ENCODE peak calls at places on chromosome 5, in five cellular contexts. One of them, this sample, is unnamed. For H3K9me3, the result is how much of the 10 kb centered on the place peaks cover.

GRCh38 chr5:34576849-34577248 is 79.3 kb upstream of the RAI14 start:
- DNase-seq in fibroblast of lung: peak
- DNase-seq in vagina: no peak
- DNase-seq in A673: no peak
- DNase-seq in psoas muscle: no peak
- DNase-seq in this sample: no peak

GRCh38 chr5:78377056-78377717 is 16.8 kb downstream of the SCAMP1 start:
- DNase-seq in fibroblast of lung: peak
- DNase-seq in vagina: no peak
- DNase-seq in A673: no peak
- DNase-seq in psoas muscle: no peak
- DNase-seq in this sample: no peak

GRCh38 chr5:150585781-150586461 is 54.5 kb upstream of the SYNPO start:
- DNase-seq in fibroblast of lung: no peak
- DNase-seq in vagina: no peak
- DNase-seq in A673: no peak
- DNase-seq in psoas muscle: no peak
- DNase-seq in this sample: peak

GRCh38 chr5:1202026-1202797 is 817 bp downstream of the SLC6A19 start:
- DNase-seq in fibroblast of lung: no peak
- DNase-seq in vagina: no peak
- DNase-seq in A673: no peak
- DNase-seq in psoas muscle: peak
- DNase-seq in this sample: no peak

GRCh38 chr5:175124821-175125220 is 319.2 kb downstream of the DRD1 start:
- DNase-seq in fibroblast of lung: no peak
- DNase-seq in vagina: no peak
- DNase-seq in A673: no peak
- DNase-seq in psoas muscle: no peak
- DNase-seq in this sample: no peak

GRCh38 chr5:4584982-4585381 is 555.1 kb upstream of the ADAMTS16 start:
- DNase-seq in fibroblast of lung: peak
- DNase-seq in vagina: no peak
- DNase-seq in A673: no peak
- DNase-seq in psoas muscle: peak
- DNase-seq in this sample: no peak

GRCh38 chr5:16550316-16550952 is 66.4 kb downstream of the RETREG1 start:
- DNase-seq in fibroblast of lung: no peak
- DNase-seq in vagina: no peak
- DNase-seq in A673: peak
- DNase-seq in psoas muscle: no peak
- DNase-seq in this sample: peak

GRCh38 chr5:26439121-26439520 is 599.3 kb downstream of the CDH9 start:
- DNase-seq in fibroblast of lung: no peak
- DNase-seq in vagina: no peak
- DNase-seq in A673: no peak
- DNase-seq in psoas muscle: no peak
- DNase-seq in this sample: no peak

GRCh38 chr5:134183481-134183880 is 6.7 kb upstream of the SKP1 start:
- DNase-seq in fibroblast of lung: no peak
- DNase-seq in vagina: no peak
- DNase-seq in A673: no peak
- DNase-seq in psoas muscle: no peak
- DNase-seq in this sample: no peak

GRCh38 chr5:52767766-52768480 is 19.8 kb upstream of the ITGA1 start:
- DNase-seq in fibroblast of lung: no peak
- DNase-seq in vagina: no peak
- DNase-seq in A673: no peak
- DNase-seq in psoas muscle: no peak
- DNase-seq in this sample: no peak

GRCh38 chr5:142924135-142924883 is 154.1 kb downstream of the ARHGAP26 start:
- DNase-seq in fibroblast of lung: peak
- DNase-seq in vagina: no peak
- DNase-seq in A673: peak
- DNase-seq in psoas muscle: no peak
- DNase-seq in this sample: no peak

GRCh38 chr5:68484307-68485068 is 268.9 kb downstream of the PIK3R1 start:
- DNase-seq in fibroblast of lung: peak
- DNase-seq in vagina: no peak
- DNase-seq in A673: no peak
- DNase-seq in psoas muscle: no peak
- DNase-seq in this sample: no peak

GRCh38 chr5:2742921-2743679 is 8.4 kb downstream of the IRX2 start:
- DNase-seq in fibroblast of lung: no peak
- DNase-seq in vagina: peak
- DNase-seq in A673: no peak
- DNase-seq in psoas muscle: no peak
- DNase-seq in this sample: no peak

GRCh38 chr5:177133119-177133844 is at the start of gene NSD1:
- DNase-seq in fibroblast of lung: peak
- DNase-seq in vagina: no peak
- DNase-seq in A673: peak
- DNase-seq in psoas muscle: peak
- DNase-seq in this sample: peak

GRCh38 chr5:163755505-163755904 is 250.1 kb downstream of the MAT2B start:
- DNase-seq in fibroblast of lung: no peak
- DNase-seq in vagina: no peak
- DNase-seq in A673: no peak
- DNase-seq in psoas muscle: no peak
- DNase-seq in this sample: no peak

GRCh38 chr5:57173318-57174127 is at the start of gene GPBP1:
- DNase-seq in fibroblast of lung: peak
- DNase-seq in vagina: peak
- DNase-seq in A673: peak
- DNase-seq in psoas muscle: peak
- DNase-seq in this sample: peak

GRCh38 chr5:57173026-57173317 is 887 bp upstream of the GPBP1 start:
- DNase-seq in fibroblast of lung: no peak
- DNase-seq in vagina: no peak
- DNase-seq in A673: no peak
- DNase-seq in psoas muscle: no peak
- DNase-seq in this sample: peak

GRCh38 chr5:57174128-57174849 is 430 bp downstream of the GPBP1 start:
- DNase-seq in fibroblast of lung: peak
- DNase-seq in vagina: no peak
- DNase-seq in A673: peak
- DNase-seq in psoas muscle: peak
- DNase-seq in this sample: no peak

GRCh38 chr5:57172466-57172961 is 1.3 kb upstream of the GPBP1 start:
- DNase-seq in fibroblast of lung: peak
- DNase-seq in vagina: no peak
- DNase-seq in A673: peak
- DNase-seq in psoas muscle: no peak
- DNase-seq in this sample: no peak

DNA sequence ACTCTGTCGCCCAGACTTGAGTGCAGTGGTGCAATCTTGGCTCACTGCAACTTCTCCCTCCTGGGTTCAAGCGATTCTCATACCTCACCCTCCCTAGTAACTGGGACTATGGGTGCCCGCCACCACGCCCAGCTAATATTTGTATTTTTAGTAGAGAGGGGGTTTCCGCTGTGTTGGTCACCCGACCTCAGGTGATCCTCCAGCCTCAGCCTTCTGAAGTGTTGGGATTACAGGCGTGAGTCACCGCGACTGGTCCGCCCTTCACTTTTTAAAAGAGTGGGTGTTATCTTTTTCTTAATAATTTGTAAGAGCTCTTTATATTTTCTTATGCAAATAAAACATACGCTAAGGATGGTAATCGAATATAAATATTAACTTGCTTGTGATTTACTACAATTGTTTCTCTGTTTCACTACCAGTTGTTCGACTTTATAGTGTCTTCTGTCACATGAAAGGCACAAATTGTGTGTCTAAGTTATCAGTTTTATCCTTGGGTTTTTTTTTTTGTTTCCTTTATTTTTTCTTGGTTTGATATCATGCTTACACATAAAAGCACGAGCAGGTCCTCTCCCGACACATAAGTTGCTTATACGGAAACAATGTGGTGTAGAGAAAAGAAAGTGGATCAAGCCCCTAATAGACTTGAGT is 1.9 kb upstream of the GPBP1 start:
- DNase-seq in fibroblast of lung: peak
- DNase-seq in vagina: no peak
- DNase-seq in A673: no peak
- DNase-seq in psoas muscle: no peak
- DNase-seq in this sample: no peak
- H3K4me3 ChIP-seq in fibroblast of lung: peak
- H3K4me3 ChIP-seq in vagina: peak
- H3K4me3 ChIP-seq in A673: peak
- H3K4me3 ChIP-seq in psoas muscle: peak
- H3K4me3 ChIP-seq in this sample: no peak

GRCh38 chr5:178869577-178869976 is 9.8 kb downstream of the ZNF354B start:
- DNase-seq in fibroblast of lung: no peak
- DNase-seq in vagina: no peak
- DNase-seq in A673: no peak
- DNase-seq in psoas muscle: no peak
- DNase-seq in this sample: no peak

GRCh38 chr5:178872302-178872701 is 12.5 kb downstream of the ZNF354B start:
- DNase-seq in fibroblast of lung: no peak
- DNase-seq in vagina: no peak
- DNase-seq in A673: no peak
- DNase-seq in psoas muscle: no peak
- DNase-seq in this sample: no peak

GRCh38 chr5:178866946-178867345 is 7.2 kb downstream of the ZNF354B start:
- DNase-seq in fibroblast of lung: no peak
- DNase-seq in vagina: no peak
- DNase-seq in A673: no peak
- DNase-seq in psoas muscle: no peak
- DNase-seq in this sample: no peak

GRCh38 chr5:178870411-178870810 is 10.7 kb downstream of the ZNF354B start:
- DNase-seq in fibroblast of lung: no peak
- DNase-seq in vagina: no peak
- DNase-seq in A673: no peak
- DNase-seq in psoas muscle: no peak
- DNase-seq in this sample: no peak
- H3K9me3 ChIP-seq in fibroblast of lung: under half
- H3K9me3 ChIP-seq in vagina: under half
- H3K9me3 ChIP-seq in A673: under half
- H3K9me3 ChIP-seq in psoas muscle: under half
- H3K9me3 ChIP-seq in this sample: under half

GRCh38 chr5:128903550-128903949 is 61.7 kb upstream of the SLC27A6 start:
- DNase-seq in fibroblast of lung: no peak
- DNase-seq in vagina: no peak
- DNase-seq in A673: no peak
- DNase-seq in psoas muscle: no peak
- DNase-seq in this sample: no peak
- H3K4me3 ChIP-seq in fibroblast of lung: no peak
- H3K4me3 ChIP-seq in vagina: no peak
- H3K4me3 ChIP-seq in A673: no peak
- H3K4me3 ChIP-seq in psoas muscle: no peak
- H3K4me3 ChIP-seq in this sample: no peak

GRCh38 chr5:141306630-141307029 is 2.8 kb upstream of the SLC25A2 start:
- DNase-seq in fibroblast of lung: no peak
- DNase-seq in vagina: no peak
- DNase-seq in A673: no peak
- DNase-seq in psoas muscle: no peak
- DNase-seq in this sample: no peak
- H3K9me3 ChIP-seq in fibroblast of lung: under half
- H3K9me3 ChIP-seq in vagina: half or more
- H3K9me3 ChIP-seq in A673: under half
- H3K9me3 ChIP-seq in psoas muscle: under half
- H3K9me3 ChIP-seq in this sample: under half

GRCh38 chr5:79491690-79492317 is 22.1 kb downstream of the HOMER1 start:
- DNase-seq in fibroblast of lung: no peak
- DNase-seq in vagina: no peak
- DNase-seq in A673: no peak
- DNase-seq in psoas muscle: no peak
- DNase-seq in this sample: no peak
- H3K4me3 ChIP-seq in fibroblast of lung: no peak
- H3K4me3 ChIP-seq in vagina: no peak
- H3K4me3 ChIP-seq in A673: no peak
- H3K4me3 ChIP-seq in psoas muscle: no peak
- H3K4me3 ChIP-seq in this sample: no peak